ENCODE peak calls at places on chromosomes 12 and 14, in six cellular contexts. One of them, this sample, is unnamed.
A peak's percentile ranks its signal among the peaks of the same experiment; 100 is the strongest.

GRCh38 chr12:112096667-112097066 is 11.9 kb downstream of the NAA25 start:
- DNase-seq in heart left ventricle: no peak
- DNase-seq in ELR: peak; percentile 96
- DNase-seq in NK-92 treated with Interleukin-12 subunit alpha and Interleukin-12 subunit beta, amount 100 ng/mL, for 24 hours: no peak
- DNase-seq in kidney tubule cell: peak; percentile 91
- DNase-seq in mesendoderm: no peak
- DNase-seq in this sample: no peak

GRCh38 chr12:52211716-52212585 is 20.1 kb upstream of the KRT80 start:
- DNase-seq in heart left ventricle: no peak
- DNase-seq in ELR: no peak
- DNase-seq in NK-92 treated with Interleukin-12 subunit alpha and Interleukin-12 subunit beta, amount 100 ng/mL, for 24 hours: no peak
- DNase-seq in kidney tubule cell: no peak
- DNase-seq in mesendoderm: no peak
- DNase-seq in this sample: no peak

GRCh38 chr12:42426733-42427132 is 100.8 kb downstream of the PPHLN1 start:
- DNase-seq in heart left ventricle: no peak
- DNase-seq in ELR: peak; percentile 86
- DNase-seq in NK-92 treated with Interleukin-12 subunit alpha and Interleukin-12 subunit beta, amount 100 ng/mL, for 24 hours: no peak
- DNase-seq in kidney tubule cell: peak; percentile 82
- DNase-seq in mesendoderm: peak; percentile 90
- DNase-seq in this sample: no peak

GRCh38 chr14:99479903-99480855 is 480 bp downstream of the SETD3 start:
- DNase-seq in heart left ventricle: peak; percentile 67
- DNase-seq in ELR: peak; percentile 75
- DNase-seq in NK-92 treated with Interleukin-12 subunit alpha and Interleukin-12 subunit beta, amount 100 ng/mL, for 24 hours: peak; percentile 19
- DNase-seq in kidney tubule cell: peak; percentile 66
- DNase-seq in mesendoderm: peak; percentile 69
- DNase-seq in this sample: no peak

GRCh38 chr12:79514730-79515525 is 175.8 kb downstream of the PAWR start:
- DNase-seq in heart left ventricle: no peak
- DNase-seq in ELR: peak; percentile 41
- DNase-seq in NK-92 treated with Interleukin-12 subunit alpha and Interleukin-12 subunit beta, amount 100 ng/mL, for 24 hours: no peak
- DNase-seq in kidney tubule cell: peak; percentile 31
- DNase-seq in mesendoderm: peak; percentile 61
- DNase-seq in this sample: no peak

GRCh38 chr12:104671407-104672095 is 214.8 kb downstream of the CHST11 start:
- DNase-seq in heart left ventricle: peak; percentile 82
- DNase-seq in ELR: peak; percentile 97
- DNase-seq in NK-92 treated with Interleukin-12 subunit alpha and Interleukin-12 subunit beta, amount 100 ng/mL, for 24 hours: peak; percentile 85
- DNase-seq in kidney tubule cell: peak; percentile 99
- DNase-seq in mesendoderm: peak; percentile 87
- DNase-seq in this sample: no peak

GRCh38 chr12:48999371-49000131 is at the start of gene DDN:
- DNase-seq in heart left ventricle: no peak
- DNase-seq in ELR: peak; percentile 60
- DNase-seq in NK-92 treated with Interleukin-12 subunit alpha and Interleukin-12 subunit beta, amount 100 ng/mL, for 24 hours: peak; percentile 51
- DNase-seq in kidney tubule cell: no peak
- DNase-seq in mesendoderm: no peak
- DNase-seq in this sample: peak; percentile 53

GRCh38 chr12:59834659-59835474 is 239.0 kb downstream of the SLC16A7 start:
- DNase-seq in heart left ventricle: no peak
- DNase-seq in ELR: peak; percentile 56
- DNase-seq in NK-92 treated with Interleukin-12 subunit alpha and Interleukin-12 subunit beta, amount 100 ng/mL, for 24 hours: no peak
- DNase-seq in kidney tubule cell: peak; percentile 28
- DNase-seq in mesendoderm: peak; percentile 37
- DNase-seq in this sample: no peak

GRCh38 chr12:82964446-82964845 is 277.7 kb downstream of the TMTC2 start:
- DNase-seq in heart left ventricle: no peak
- DNase-seq in ELR: no peak
- DNase-seq in NK-92 treated with Interleukin-12 subunit alpha and Interleukin-12 subunit beta, amount 100 ng/mL, for 24 hours: no peak
- DNase-seq in kidney tubule cell: no peak
- DNase-seq in mesendoderm: no peak
- DNase-seq in this sample: no peak

GRCh38 chr12:7966558-7966957 is 30.6 kb upstream of the SLC2A3 start:
- DNase-seq in heart left ventricle: no peak
- DNase-seq in ELR: peak; percentile 2
- DNase-seq in NK-92 treated with Interleukin-12 subunit alpha and Interleukin-12 subunit beta, amount 100 ng/mL, for 24 hours: no peak
- DNase-seq in kidney tubule cell: no peak
- DNase-seq in mesendoderm: no peak
- DNase-seq in this sample: no peak

GRCh38 chr14:95979339-95980042 is 59.7 kb upstream of the C14orf132 start:
- DNase-seq in heart left ventricle: no peak
- DNase-seq in ELR: peak; percentile 33
- DNase-seq in NK-92 treated with Interleukin-12 subunit alpha and Interleukin-12 subunit beta, amount 100 ng/mL, for 24 hours: no peak
- DNase-seq in kidney tubule cell: peak; percentile 31
- DNase-seq in mesendoderm: peak; percentile 87
- DNase-seq in this sample: no peak